ENCODE peak calls at places on chromosomes 16 and 17, in nine cellular contexts. V is stimulated activated CD4-positive, alpha-beta T cell treated with anti-CD3 and anti-CD28 coated beads, Interleukin-12 subunit alpha, Interleukin-12 subunit beta, amount 100 ng/mL, for 4 hours; N is ACHN; G is glutamatergic neuron; M is frontal cortex; K is stimulated activated CD8-positive, alpha-beta memory T cell treated with anti-CD3 and anti-CD28 coated beads, Interleukin-15, amount 100 ng/mL, for 4 hours; D is germinal center; W is amniotic epithelial cell; Q is HEK293T. F is an unnamed sample.

GRCh38 chr17:36731806-36732205 is 130.4 kb downstream of the MRM1 start:
- DNase-seq in M (no peak), G (no peak), K (no peak), D (no peak), V (no peak), N (no peak), W (no peak), Q (no peak), F (peak; percentile 66)

GRCh38 chr17:34171245-34171818 is 83.8 kb upstream of the CCL2 start:
- DNase-seq in G (peak; percentile 74), W (peak; percentile 7), V (peak; percentile 29), M (no peak), Q (peak; percentile 56), K (peak; percentile 27), N (peak; percentile 66), D (peak; percentile 59), F (peak; percentile 78)

GRCh38 chr17:29640981-29641642 is 18.4 kb upstream of the CORO6 start:
- DNase-seq in Q (no peak), K (no peak), V (no peak), M (no peak), G (no peak), N (no peak), D (no peak), W (no peak), F (no peak)

GRCh38 chr17:9575381-9576072 is at the start of gene STX8:
- DNase-seq in D (peak; percentile 72), N (peak; percentile 93), Q (peak; percentile 75), V (peak; percentile 84), G (peak; percentile 96), K (peak; percentile 55), W (peak; percentile 89), M (peak; percentile 62), F (peak; percentile 88)

GRCh38 chr17:81428121-81428515 is 32.9 kb downstream of the BAHCC1 start:
- DNase-seq in Q (no peak), W (no peak), D (no peak), G (no peak), M (peak; percentile 71), N (peak; percentile 46), V (no peak), K (no peak), F (no peak)

GRCh38 chr16:27164280-27164837 is 39.0 kb upstream of the KDM8 start:
- DNase-seq in D (no peak), G (no peak), V (no peak), K (no peak), N (no peak), W (no peak), Q (no peak), M (no peak), F (no peak)

GRCh38 chr16:78210305-78210704 is 110.9 kb downstream of the WWOX start:
- DNase-seq in K (no peak), N (peak; percentile 72), Q (no peak), D (no peak), M (no peak), G (no peak), W (no peak), V (no peak), F (no peak)

GRCh38 chr17:694239-694638 is 20.4 kb downstream of the VPS53 start:
- DNase-seq in V (no peak), Q (no peak), N (peak; percentile 99), K (no peak), M (no peak), G (no peak), D (no peak), W (peak; percentile 98), F (no peak)

GRCh38 chr16:22641030-22641671 is 130.5 kb downstream of the NPIPB5 start:
- DNase-seq in K (no peak), W (peak; percentile 37), Q (no peak), D (no peak), V (no peak), N (peak; percentile 54), G (no peak), M (no peak), F (peak; percentile 19)

GRCh38 chr17:68255731-68256538 is 8.1 kb downstream of the AMZ2 start:
- DNase-seq in Q (no peak), G (no peak), N (no peak), V (no peak), K (no peak), M (no peak), W (peak; percentile 19), D (no peak), F (no peak)

GRCh38 chr17:77875881-77876509 is 82.5 kb upstream of the TNRC6C start:
- DNase-seq in W (peak; percentile 16), D (peak; percentile 65), N (peak; percentile 85), G (no peak), Q (no peak), K (no peak), M (no peak), V (no peak), F (no peak)

GRCh38 chr17:1573932-1574696 is 11.5 kb upstream of the PITPNA start:
- DNase-seq in D (peak; percentile 87), Q (peak; percentile 92), W (peak; percentile 57), V (peak; percentile 65), M (peak; percentile 88), K (no peak), G (peak; percentile 83), N (peak; percentile 84), F (peak; percentile 87)

GRCh38 chr17:77796201-77796860 is 162.2 kb upstream of the TNRC6C start:
- DNase-seq in V (no peak), Q (no peak), G (peak; percentile 7), K (no peak), W (no peak), D (no peak), M (no peak), N (no peak), F (no peak)

F was measured in WTC11.